ENCODE peak calls at places on chromosomes 13 and 19, in four cellular contexts. Q is transverse colon; T is spleen; A is CD8-positive, alpha-beta memory T cell. M is an unnamed sample. For H3K36me3 and H3K4me1, the result is how much of the 10 kb centered on the place peaks cover.

GRCh38 chr19:36213793-36214387 is 575 bp downstream of the ZNF565 start:
- DNase-seq in A (no peak), Q (no peak), T (no peak), M (no peak)

GRCh38 chr19:44003461-44004134 is 841 bp downstream of the ZNF230 start:
- DNase-seq in T (peak), A (no peak), Q (peak), M (no peak)

GRCh38 chr13:113654591-113655357 is 3.2 kb downstream of the ATP4B start:
- DNase-seq in A (no peak), T (peak), Q (peak), M (no peak)

GRCh38 chr19:40274585-40275544 is 10.3 kb downstream of the AKT2 start:
- DNase-seq in T (peak), A (no peak), Q (no peak), M (peak)

GRCh38 chr13:97946951-97947588 is 6.4 kb upstream of the IPO5 start:
- DNase-seq in T (no peak), Q (no peak), A (no peak), M (no peak)

GRCh38 chr13:54124700-54125099 is 1096.1 kb downstream of the OLFM4 start:
- DNase-seq in A (no peak), Q (no peak), T (no peak), M (no peak)

GRCh38 chr13:78382946-78383542 is 220.3 kb downstream of the POU4F1 start:
- DNase-seq in A (no peak), T (no peak), Q (no peak), M (no peak)

GRCh38 chr13:49607761-49608160 is 20.5 kb upstream of the ARL11 start:
- DNase-seq in A (no peak), Q (no peak), T (no peak), M (no peak)

GRCh38 chr13:44300895-44301638 is 72.6 kb upstream of the SERP2 start:
- DNase-seq in A (no peak), Q (no peak), T (no peak), M (no peak)

GRCh38 chr13:34025746-34026145 is 207.8 kb downstream of the RFC3 start:
- DNase-seq in T (no peak), A (no peak), Q (no peak), M (no peak)

GRCh38 chr13:31037351-31037750 is 104.9 kb downstream of the TEX26 start:
- DNase-seq in T (no peak), A (no peak), Q (no peak), M (no peak)

GRCh38 chr19:8257052-8257443 is 47.9 kb downstream of the CERS4 start:
- DNase-seq in A (no peak), Q (no peak), T (no peak), M (no peak)

GRCh38 chr19:11225815-11226214 is 13.6 kb upstream of the ANGPTL8 start:
- DNase-seq in A (no peak), T (no peak), Q (no peak), M (no peak)

GRCh38 chr13:114046447-114046846 is 72.6 kb upstream of the C13orf46 start:
- DNase-seq in A (no peak), Q (no peak), T (no peak), M (no peak)

GRCh38 chr13:74132768-74133656 is 1.2 kb downstream of the KLF12 start:
- DNase-seq in Q (peak), A (peak), T (peak), M (peak)

GRCh38 chr13:45339867-45340266 is 1.1 kb downstream of the TPT1 start:
- DNase-seq in Q (no peak), A (no peak), T (no peak), M (peak)

GRCh38 chr13:51785592-51786424 is 18.2 kb downstream of the DHRS12 start:
- DNase-seq in T (no peak), Q (no peak), A (no peak), M (no peak)

GRCh38 chr13:44210525-44210924 is 163.1 kb upstream of the SERP2 start:
- DNase-seq in Q (no peak), T (no peak), A (no peak), M (no peak)

GRCh38 chr19:2361259-2362038 is 1.4 kb downstream of the TMPRSS9 start:
- DNase-seq in T (no peak), Q (no peak), A (no peak), M (no peak)
- H3K36me3 ChIP-seq in T (under half), Q (under half), A (under half), M (under half)

GRCh38 chr19:33392341-33393285 is 19.1 kb downstream of the CEBPG start:
- DNase-seq in A (no peak), Q (peak), T (peak), M (no peak)

GRCh38 chr19:33394723-33395560 is 21.4 kb downstream of the CEBPG start:
- DNase-seq in T (peak), Q (no peak), A (no peak), M (no peak)

GRCh38 chr19:33393286-33394005 is 19.9 kb downstream of the CEBPG start:
- DNase-seq in T (peak), A (no peak), Q (no peak), M (no peak)

GRCh38 chr19:33395561-33396550 is 22.3 kb downstream of the CEBPG start:
- DNase-seq in A (no peak), T (peak), Q (no peak), M (no peak)

GRCh38 chr19:33394006-33394722 is 20.7 kb downstream of the CEBPG start:
- DNase-seq in Q (no peak), T (peak), A (no peak), M (no peak)
- H3K27ac ChIP-seq in Q (no peak), T (peak), A (no peak), M (no peak)

GRCh38 chr13:109146393-109146792 is 517.0 kb downstream of the MYO16 start:
- DNase-seq in A (no peak), Q (no peak), T (no peak), M (no peak)

GRCh38 chr13:109145631-109146030 is 516.2 kb downstream of the MYO16 start:
- DNase-seq in T (no peak), Q (peak), A (no peak), M (peak)

GRCh38 chr13:109148243-109148642 is 518.8 kb downstream of the MYO16 start:
- DNase-seq in Q (no peak), A (no peak), T (no peak), M (no peak)

GRCh38 chr13:109144693-109145437 is 515.5 kb downstream of the MYO16 start:
- DNase-seq in Q (no peak), A (no peak), T (no peak), M (no peak)

GRCh38 chr13:109146912-109147624 is 517.7 kb downstream of the MYO16 start:
- DNase-seq in A (no peak), T (no peak), Q (no peak), M (no peak)
- H3K4me1 ChIP-seq in A (under half), T (under half), Q (under half), M (under half)

GRCh38 chr19:1363599-1363998 is 20.1 kb upstream of the NDUFS7 start:
- DNase-seq in T (no peak), Q (no peak), A (peak), M (peak)
- H3K36me3 ChIP-seq in T (under half), Q (under half), A (under half), M (under half)

GRCh38 chr19:46885411-46885810 is 24.6 kb downstream of the ARHGAP35 start:
- DNase-seq in T (no peak), A (no peak), Q (no peak), M (no peak)

GRCh38 chr19:46882034-46882433 is 21.2 kb downstream of the ARHGAP35 start:
- DNase-seq in T (no peak), A (no peak), Q (no peak), M (no peak)

GRCh38 chr19:46887240-46887782 is 26.5 kb downstream of the ARHGAP35 start:
- DNase-seq in Q (no peak), T (no peak), A (no peak), M (no peak)

GRCh38 chr19:46890423-46891170 is 29.8 kb downstream of the ARHGAP35 start:
- DNase-seq in A (no peak), Q (no peak), T (no peak), M (no peak)

DNA sequence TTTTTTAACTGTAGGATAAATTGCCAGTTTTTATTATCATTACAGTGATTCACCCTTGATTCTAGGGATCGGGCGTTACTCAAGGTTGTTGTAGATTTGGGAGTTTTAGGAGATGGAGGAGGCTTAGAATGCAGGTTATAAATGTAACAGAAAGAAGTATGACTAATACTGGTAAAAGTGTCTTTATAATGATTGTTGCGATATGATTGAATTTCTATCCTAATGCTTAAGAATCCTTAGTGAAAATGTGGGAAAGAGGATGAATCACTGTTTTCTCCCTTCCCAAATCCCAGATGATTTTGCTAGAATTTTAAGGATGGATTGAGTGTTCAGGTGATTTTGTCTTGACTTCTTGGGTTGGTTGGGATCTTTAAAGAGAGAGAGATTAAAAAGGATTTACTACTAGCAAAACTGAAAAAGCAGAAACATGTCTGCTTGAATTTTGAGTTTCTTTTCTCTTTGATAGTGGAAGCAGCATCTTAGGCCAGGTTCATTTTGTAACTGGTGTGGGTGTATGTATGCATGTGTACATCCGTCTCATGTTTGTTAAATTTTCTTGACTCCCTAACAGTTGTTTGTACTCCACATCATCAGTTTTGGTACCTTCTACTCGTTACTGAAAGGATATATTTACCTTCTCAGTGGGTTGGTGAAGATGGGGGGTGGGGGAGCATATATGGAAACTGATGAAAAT is 25.9 kb downstream of the ARHGAP35 start:
- DNase-seq in Q (no peak), T (no peak), A (no peak), M (no peak)
- H3K27ac ChIP-seq in Q (no peak), T (no peak), A (no peak), M (no peak)

DNA sequence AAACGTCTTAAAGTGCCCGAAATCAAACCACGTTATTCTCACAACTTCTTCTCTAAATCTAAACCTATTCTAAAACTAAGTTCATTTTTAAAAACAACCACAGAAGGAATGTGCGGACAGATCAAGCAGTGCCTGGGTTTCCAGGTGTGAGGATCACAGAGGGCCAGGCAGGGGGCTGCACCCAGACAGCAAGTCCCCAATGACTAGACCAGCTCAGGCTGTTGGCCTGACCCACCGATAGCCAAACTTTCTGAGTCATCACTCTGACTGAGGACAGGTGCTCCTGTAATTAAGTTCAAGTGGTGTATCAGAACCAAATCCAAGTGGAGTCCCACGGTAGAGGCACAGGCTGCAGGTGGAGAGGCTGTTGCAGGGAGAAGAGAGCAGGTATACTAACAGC is 37.6 kb upstream of the EPHX3 start:
- DNase-seq in T (no peak), Q (no peak), A (no peak), M (no peak)
- H3K4me1 ChIP-seq in T (under half), Q (half or more), A (under half), M (under half)

DNA sequence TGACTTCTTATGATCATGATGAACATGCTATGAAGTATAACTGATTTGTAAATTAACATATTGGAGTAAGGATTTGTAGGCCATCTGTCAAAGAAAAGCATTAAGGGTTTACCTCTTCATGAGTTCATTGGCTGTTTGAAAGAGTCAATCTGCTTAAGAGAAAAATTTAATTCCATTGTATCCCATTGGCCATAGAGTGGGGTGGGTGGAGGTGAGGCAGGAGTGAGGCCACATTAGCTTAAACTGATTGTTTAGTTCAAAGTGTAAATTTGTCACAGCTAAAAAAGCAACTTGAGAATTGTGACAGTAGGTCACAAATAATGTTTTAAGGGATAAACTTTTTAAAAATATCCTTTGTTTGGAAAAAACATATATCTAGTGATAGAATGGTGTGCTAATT is 11.4 kb downstream of the GPR180 start:
- DNase-seq in Q (no peak), A (no peak), T (no peak), M (no peak)
- H3K36me3 ChIP-seq in Q (under half), A (under half), T (under half), M (under half)

GRCh38 chr19:18338471-18339001 is 1.9 kb upstream of the PGPEP1 start:
- DNase-seq in A (no peak), Q (no peak), T (no peak), M (no peak)
- H3K27ac ChIP-seq in A (no peak), Q (no peak), T (no peak), M (no peak)

GRCh38 chr19:6058411-6059201 is 51.7 kb downstream of the RFX2 start:
- DNase-seq in A (no peak), Q (peak), T (no peak), M (no peak)

GRCh38 chr19:6057651-6058365 is 52.5 kb downstream of the RFX2 start:
- DNase-seq in T (no peak), Q (no peak), A (no peak), M (no peak)

GRCh38 chr19:6055013-6055795 is 55.1 kb downstream of the RFX2 start:
- DNase-seq in A (no peak), T (no peak), Q (no peak), M (no peak)

GRCh38 chr19:6056801-6057650 is 53.3 kb downstream of the RFX2 start:
- DNase-seq in T (no peak), Q (peak), A (no peak), M (no peak)

GRCh38 chr19:6056282-6056741 is 54.0 kb downstream of the RFX2 start:
- DNase-seq in T (no peak), Q (peak), A (no peak), M (no peak)
- H3K4me1 ChIP-seq in T (under half), Q (half or more), A (under half), M (under half)

DNA sequence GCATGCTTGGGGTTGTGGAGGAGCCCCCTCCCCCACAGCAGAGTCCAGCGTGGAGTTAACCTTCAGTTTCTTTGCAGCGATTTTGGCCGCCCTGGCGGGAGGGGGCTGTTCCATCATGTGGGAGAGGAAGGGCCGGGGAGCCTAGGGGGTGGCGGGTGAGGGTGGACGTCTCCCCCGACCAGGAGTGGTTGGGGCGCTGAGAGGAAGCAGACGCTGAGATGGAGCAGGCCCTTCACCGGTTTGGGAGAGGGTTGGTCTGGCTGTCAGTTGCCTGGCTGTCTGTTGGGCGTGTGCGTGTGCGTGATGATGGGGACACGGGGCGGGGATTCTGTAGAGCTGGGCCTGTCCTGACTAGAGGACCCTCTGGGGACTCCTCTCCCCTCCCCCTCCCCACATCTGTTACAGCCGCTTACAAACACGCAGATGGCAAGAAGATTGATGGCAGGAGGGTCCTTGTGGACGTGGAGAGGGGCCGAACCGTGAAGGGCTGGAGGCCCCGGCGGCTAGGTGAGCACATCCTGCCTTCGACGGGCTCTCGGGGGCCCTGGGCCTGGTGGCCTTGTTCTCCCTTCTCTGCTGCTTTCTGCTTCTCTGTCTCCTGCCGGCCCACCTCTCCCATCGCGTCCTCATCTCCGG is 9.8 kb upstream of the LIN7B start:
- DNase-seq in T (no peak), Q (no peak), A (no peak), M (no peak)
- H3K36me3 ChIP-seq in T (half or more), Q (under half), A (under half), M (under half)

M was measured in naive thymus-derived CD4-positive, alpha-beta T cell.